ENCODE peak calls at places on chromosomes 4 and X, in five cellular contexts. A is suprapubic skin, V is psoas muscle, H is mammary epithelial cell, M is MM.1S. J is an unnamed sample.

GRCh38 chr4:1041147-1041935 is 29.9 kb downstream of the FGFRL1 start:
- DNase-seq in A (no peak), V (no peak), H (no peak), M (no peak), J (peak; percentile 32)

GRCh38 chr4:185911556-185912064 is 99.6 kb upstream of the SORBS2 start:
- DNase-seq in A (no peak), V (no peak), H (peak; percentile 9), M (no peak), J (no peak)

GRCh38 chrX:71420686-71421085 is 54.5 kb downstream of the TAF1 start:
- DNase-seq in A (no peak), V (peak; percentile 13), H (no peak), M (no peak), J (no peak)

GRCh38 chr4:129218355-129218754 is 122.4 kb downstream of the C4orf33 start:
- DNase-seq in A (no peak), V (no peak), H (no peak), M (no peak), J (no peak)

GRCh38 chr4:186781032-186781917 is 57.6 kb upstream of the FAT1 start:
- DNase-seq in A (no peak), V (no peak), H (peak; percentile 93), M (no peak), J (peak; percentile 42)

GRCh38 chrX:153944140-153944799 is at the start of gene RENBP:
- DNase-seq in A (no peak), V (no peak), H (no peak), M (peak; percentile 33), J (no peak)

GRCh38 chrX:120517936-120518335 is 42.8 kb downstream of the CUL4B start:
- DNase-seq in A (no peak), V (no peak), H (peak; percentile 59), M (no peak), J (peak; percentile 62)

GRCh38 chrX:9829308-9830267 is 43.4 kb downstream of the SHROOM2 start:
- DNase-seq in A (no peak), V (no peak), H (peak; percentile 92), M (peak; percentile 83), J (no peak)

GRCh38 chrX:18424482-18425198 is 768 bp upstream of the CDKL5 start:
- DNase-seq in A (no peak), V (no peak), H (peak; percentile 20), M (peak; percentile 33), J (peak; percentile 27)

GRCh38 chr4:6277935-6278800 is 8.5 kb downstream of the WFS1 start:
- DNase-seq in A (no peak), V (no peak), H (no peak), M (no peak), J (no peak)

GRCh38 chr4:108053281-108053701 is 63.6 kb downstream of the HADH start:
- DNase-seq in A (no peak), V (no peak), H (no peak), M (no peak), J (no peak)

GRCh38 chr4:70706516-70706915 is 15.2 kb upstream of the RUFY3 start:
- DNase-seq in A (no peak), V (no peak), H (no peak), M (no peak), J (no peak)

GRCh38 chr4:57148831-57149230 is 38.6 kb upstream of the IGFBP7 start:
- DNase-seq in A (no peak), V (no peak), H (peak; percentile 83), M (no peak), J (peak; percentile 75)

GRCh38 chr4:174283507-174284180 is at the start of the genes CEP44 and FBXO8:
- DNase-seq in A (peak; percentile 77), V (peak; percentile 74), H (peak; percentile 73), M (peak; percentile 78), J (peak; percentile 72)

GRCh38 chr4:143294310-143294709 is 42.4 kb upstream of the GAB1 start:
- DNase-seq in A (peak; percentile 67), V (peak; percentile 66), H (no peak), M (no peak), J (peak; percentile 82)

DNA sequence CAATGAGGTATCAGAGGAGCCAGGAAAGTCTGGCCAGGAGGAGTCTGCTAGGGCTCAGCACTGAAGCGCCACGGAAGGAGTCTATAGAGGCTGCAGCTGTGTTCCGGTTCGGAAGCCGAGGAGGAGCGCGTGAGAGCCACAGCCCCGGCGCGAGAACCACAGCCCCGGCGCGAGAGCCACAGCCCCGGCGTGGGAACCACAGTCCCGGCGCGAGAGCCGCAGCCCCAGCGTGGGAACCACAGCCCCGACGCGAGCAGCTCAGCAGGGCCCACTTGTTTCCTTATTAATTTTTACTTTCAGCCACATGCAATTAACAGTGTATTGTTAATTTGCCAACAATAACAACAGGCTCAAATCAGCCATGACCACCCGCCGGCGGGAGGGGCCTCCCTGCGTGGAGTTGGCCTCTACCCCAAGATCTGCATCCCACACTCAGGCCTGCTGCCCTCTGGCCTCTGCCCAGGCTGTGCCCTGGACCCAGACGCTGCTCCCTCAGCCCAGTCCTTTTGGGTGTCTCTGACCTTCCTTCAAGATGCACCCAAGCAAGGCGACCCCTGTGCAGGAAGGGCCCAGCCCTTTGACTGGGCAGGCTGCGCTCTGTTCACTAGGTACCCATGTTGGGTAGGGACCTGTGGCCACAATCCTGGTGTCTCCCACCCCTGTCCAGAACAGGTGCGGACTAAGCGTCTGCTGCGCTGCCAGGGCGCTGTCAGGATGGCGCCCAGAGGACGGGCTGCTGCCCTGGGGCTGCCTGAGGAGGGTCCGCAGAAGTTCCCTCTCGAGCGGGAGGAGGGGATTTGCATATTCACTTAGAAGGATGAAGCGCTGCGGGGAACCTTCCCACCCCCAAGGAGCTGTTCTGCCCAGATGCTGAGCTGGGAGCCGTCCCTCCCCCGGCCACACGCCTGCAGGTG is 113.8 kb downstream of the ADRA2C start:
- DNase-seq in A (peak; percentile 43), V (no peak), H (no peak), M (no peak), J (peak; percentile 10)
- H3K4me3 ChIP-seq in A (no peak overlapping the region), V (no peak overlapping the region), H (no peak overlapping the region), M (no peak overlapping the region), J (no peak overlapping the region)

DNA sequence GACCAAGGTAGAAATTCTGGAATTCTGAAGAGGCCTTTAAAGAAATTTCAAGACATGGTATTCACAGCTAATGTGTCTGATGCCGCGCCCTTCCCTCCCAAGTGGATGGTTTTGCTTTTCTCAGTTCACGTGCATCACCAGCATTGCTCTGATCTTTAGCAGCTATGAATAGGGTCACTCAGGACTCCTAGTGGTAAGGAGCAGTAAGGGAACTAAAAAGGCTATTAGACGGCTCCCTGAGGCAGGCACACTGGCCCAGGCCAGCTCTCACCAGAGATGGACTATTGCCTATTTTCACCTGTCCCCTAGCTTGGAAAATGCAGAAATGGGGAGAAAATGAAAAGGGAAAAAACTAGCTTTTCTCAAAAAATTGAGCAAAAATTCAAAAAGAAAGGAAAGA is 447.5 kb upstream of the RASGEF1B start:
- DNase-seq in A (no peak), V (no peak), H (peak; percentile 27), M (peak; percentile 35), J (no peak)
- TF ChIP-seq CTCF in A (no peak), V (no peak), H (peak; percentile 32), M (peak; percentile 19), J (peak; percentile 21)

DNA sequence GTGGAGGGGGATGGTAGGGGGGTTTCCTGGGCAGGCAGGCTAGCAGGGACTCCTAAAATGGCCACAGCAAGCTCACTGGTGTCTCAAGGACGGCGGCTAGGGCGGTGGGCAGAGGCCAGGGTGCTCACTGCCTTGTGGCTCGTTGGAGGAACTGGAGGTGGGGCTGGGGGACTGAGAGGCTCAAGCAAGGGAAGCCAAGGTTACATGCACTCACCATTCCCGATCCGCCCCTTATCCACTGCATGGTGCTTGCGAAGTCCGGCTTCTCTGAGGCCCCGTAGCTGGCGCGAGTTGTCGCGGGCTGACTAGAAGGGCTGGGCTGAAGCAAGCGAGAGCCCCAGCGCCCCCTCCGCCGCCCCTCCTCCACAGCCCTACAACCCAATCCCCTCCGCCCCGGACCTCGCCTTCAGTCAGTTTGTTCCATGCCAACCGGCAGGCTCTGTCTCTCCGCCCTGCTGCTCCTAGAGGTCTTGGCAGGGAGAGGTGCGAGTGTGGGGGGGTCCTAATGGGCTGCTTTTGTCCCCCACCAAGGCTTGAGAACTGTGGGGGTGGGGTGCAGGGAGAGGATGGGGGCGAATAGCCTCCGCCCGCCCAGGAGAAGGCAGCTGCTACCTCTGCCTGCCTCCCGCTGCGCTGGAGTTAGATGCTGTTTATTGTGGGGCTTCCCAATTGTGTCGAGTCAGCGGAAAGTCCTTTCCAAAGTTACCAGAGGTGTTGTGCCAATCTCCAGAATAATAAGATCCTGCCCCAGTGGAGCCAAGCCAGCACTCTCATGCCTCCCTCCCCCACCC is at the start of gene ARHGEF9:
- DNase-seq in A (no peak), V (no peak), H (no peak), M (no peak), J (peak; percentile 3)
- H3K4me3 ChIP-seq in A (peak within 1 kb of the TSS; percentile 44), V (peak within 1 kb of the TSS; percentile 52), H (no peak within 1 kb of the TSS), M (no peak within 1 kb of the TSS), J (peak within 1 kb of the TSS; percentile 45)

DNA sequence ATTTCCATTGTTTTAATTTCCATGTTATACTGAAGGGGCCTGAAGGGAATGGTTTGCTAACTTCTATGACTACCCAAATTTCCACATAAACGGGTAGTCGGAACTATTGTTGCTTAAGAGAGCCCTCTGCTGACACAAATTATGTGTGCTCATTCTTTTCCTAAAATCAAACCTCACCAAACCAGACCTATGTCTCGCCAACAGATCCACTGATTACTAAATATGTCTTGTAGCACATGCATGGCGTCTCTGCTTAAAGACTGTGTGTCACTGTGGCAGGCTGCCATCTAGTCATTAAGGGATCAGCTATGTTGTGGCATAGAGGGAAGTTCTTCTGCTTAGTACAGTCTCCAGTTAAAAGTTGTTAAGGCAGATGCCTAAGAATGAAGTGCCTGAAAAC is 25.1 kb downstream of the PIR start:
- DNase-seq in A (peak; percentile 71), V (peak; percentile 18), H (peak; percentile 78), M (no peak), J (peak; percentile 65)
- TF ChIP-seq CTCF in A (peak; percentile 1), V (peak; percentile 17), H (peak; percentile 47), M (peak; percentile 10), J (peak; percentile 57)

GRCh38 chrX:47648376-47648775 is 2.0 kb downstream of the ELK1 start:
- DNase-seq in A (no peak), V (no peak), H (no peak), M (no peak), J (no peak)

GRCh38 chrX:47650164-47651042 is at the start of gene ELK1:
- DNase-seq in A (peak; percentile 96), V (peak; percentile 95), H (peak; percentile 97), M (peak; percentile 95), J (peak; percentile 99)

GRCh38 chrX:47649781-47650163 is 591 bp downstream of the ELK1 start:
- DNase-seq in A (no peak), V (no peak), H (no peak), M (no peak), J (no peak)

GRCh38 chrX:47651043-47651905 is 911 bp upstream of the ELK1 start:
- DNase-seq in A (no peak), V (no peak), H (no peak), M (no peak), J (no peak)

GRCh38 chrX:47649302-47649701 is 1.1 kb downstream of the ELK1 start:
- DNase-seq in A (no peak), V (no peak), H (no peak), M (no peak), J (no peak)
- H3K4me3 ChIP-seq in A (peak overlapping the region; percentile 65), V (peak overlapping the region; percentile 72), H (peak overlapping the region; percentile 34), M (peak overlapping the region; percentile 48), J (peak overlapping the region; percentile 74)

GRCh38 chr4:61985426-61985825 is 785.3 kb downstream of the ADGRL3 start:
- DNase-seq in A (no peak), V (no peak), H (no peak), M (no peak), J (no peak)

GRCh38 chr4:61984260-61984909 is 784.3 kb downstream of the ADGRL3 start:
- DNase-seq in A (no peak), V (no peak), H (no peak), M (no peak), J (no peak)
- TF ChIP-seq CTCF in A (no peak), V (no peak), H (no peak), M (no peak), J (no peak)

GRCh38 chr4:61841710-61842109 is 641.6 kb downstream of the ADGRL3 start:
- DNase-seq in A (no peak), V (no peak), H (no peak), M (no peak), J (no peak)
- H3K4me3 ChIP-seq in A (no peak overlapping the region), V (no peak overlapping the region), H (no peak overlapping the region), M (no peak overlapping the region), J (no peak overlapping the region)